ENCODE peak calls at places on chromosomes 3 and 15, in ten cellular contexts. C is PC-9, W is coronary artery, D is neural progenitor cell, Y is HCT116, G is transverse colon, X is stomach, Z is OCI-LY7, O is upper lobe of right lung, V is endodermal cell. A is an unnamed sample.

GRCh38 chr3:196712514-196713413 is 587 bp downstream of the PIGX start:
- DNase-seq in C (no peak), W (peak), D (peak), Y (no peak), G (peak), X (peak), Z (no peak), O (peak), V (peak), A (peak)

GRCh38 chr3:73401058-73401457 is 223.7 kb downstream of the PDZRN3 start:
- DNase-seq in C (no peak), W (no peak), D (no peak), Y (no peak), G (no peak), X (no peak), Z (no peak), O (no peak), V (no peak), A (no peak)

GRCh38 chr3:173930251-173930650 is 532.7 kb downstream of the NLGN1 start:
- DNase-seq in C (no peak), W (no peak), D (no peak), Y (no peak), G (no peak), X (no peak), Z (no peak), O (no peak), V (no peak), A (no peak)

GRCh38 chr3:55893045-55893664 is 406.0 kb upstream of the WNT5A start:
- DNase-seq in C (no peak), W (no peak), D (no peak), Y (no peak), G (no peak), X (no peak), Z (no peak), O (no peak), V (no peak), A (no peak)

GRCh38 chr15:40925863-40926658 is 3.1 kb upstream of the DLL4 start:
- DNase-seq in C (peak), W (no peak), D (peak), Y (no peak), G (peak), X (no peak), Z (no peak), O (no peak), V (peak), A (no peak)

GRCh38 chr15:58548308-58549012 is 116.7 kb downstream of the LIPC start:
- DNase-seq in C (no peak), W (no peak), D (no peak), Y (no peak), G (no peak), X (peak), Z (no peak), O (peak), V (peak), A (no peak)

GRCh38 chr3:45381168-45381852 is 7.1 kb upstream of the LARS2 start:
- DNase-seq in C (no peak), W (no peak), D (no peak), Y (no peak), G (peak), X (no peak), Z (no peak), O (no peak), V (no peak), A (no peak)

GRCh38 chr3:100966049-100966471 is 27.2 kb downstream of the ABI3BP start:
- DNase-seq in C (no peak), W (no peak), D (no peak), Y (no peak), G (no peak), X (no peak), Z (no peak), O (no peak), V (no peak), A (no peak)

GRCh38 chr3:194602580-194603300 is 30.5 kb downstream of the TMEM44 start:
- DNase-seq in C (no peak), W (no peak), D (no peak), Y (no peak), G (no peak), X (no peak), Z (no peak), O (no peak), V (no peak), A (no peak)

GRCh38 chr3:194592798-194593752 is 40.1 kb downstream of the TMEM44 start:
- DNase-seq in C (peak), W (no peak), D (no peak), Y (peak), G (no peak), X (peak), Z (peak), O (no peak), V (no peak), A (no peak)

GRCh38 chr3:194598771-194599557 is 34.3 kb downstream of the TMEM44 start:
- DNase-seq in C (no peak), W (no peak), D (no peak), Y (no peak), G (no peak), X (no peak), Z (no peak), O (no peak), V (no peak), A (no peak)

DNA sequence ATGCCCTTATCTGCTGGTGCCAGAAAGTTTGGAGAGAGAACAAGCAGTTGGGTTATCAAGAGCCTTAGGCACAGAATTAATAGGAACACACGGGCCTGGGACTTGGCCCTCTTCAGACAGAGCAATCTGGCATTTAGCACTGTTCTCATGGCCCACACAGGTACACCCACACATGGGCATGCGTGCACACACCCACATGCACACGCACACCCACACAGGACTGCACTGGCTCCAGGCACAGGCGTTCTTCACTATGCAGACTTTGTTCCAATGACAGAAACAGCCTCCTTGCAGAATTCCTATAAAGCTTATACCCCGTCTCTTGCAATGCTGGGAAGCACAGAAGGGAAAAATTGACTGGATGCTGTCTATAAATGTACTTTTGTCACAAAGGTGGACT is 36.3 kb downstream of the TMEM44 start:
- DNase-seq in C (no peak), W (no peak), D (no peak), Y (no peak), G (no peak), X (no peak), Z (no peak), O (no peak), V (no peak), A (no peak)
- H3K27ac ChIP-seq in C (no peak), W (no peak), D (no peak), Y (no peak), G (no peak), X (no peak), Z (no peak), O (no peak), V (no peak), A (no peak)

DNA sequence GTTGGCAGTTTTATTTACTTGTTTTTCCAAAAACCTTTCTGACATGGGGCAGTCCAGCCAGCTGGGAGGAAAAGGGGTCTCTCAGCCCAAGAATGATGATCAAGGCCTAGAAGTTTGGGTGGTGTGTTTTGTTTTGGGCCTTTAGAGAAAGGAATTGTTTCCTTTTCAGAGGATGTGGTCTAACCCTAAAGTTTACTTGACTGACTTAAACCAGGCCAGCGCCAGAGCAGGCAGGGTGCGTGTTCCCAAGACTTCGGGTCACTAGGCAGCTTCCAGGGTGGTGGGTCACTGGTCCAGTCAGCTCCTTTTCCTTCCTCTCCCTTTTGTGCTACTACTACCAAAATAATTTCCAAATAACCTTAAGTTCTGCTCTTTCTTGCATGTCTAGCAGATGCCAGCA is 4.9 kb downstream of the FLNB start:
- DNase-seq in C (no peak), W (no peak), D (no peak), Y (no peak), G (no peak), X (no peak), Z (no peak), O (no peak), V (no peak), A (no peak)
- H3K27ac ChIP-seq in C (no peak), W (peak), D (no peak), Y (no peak), G (peak), X (no peak), Z (no peak), O (no peak), V (no peak), A (no peak)

GRCh38 chr3:66404246-66404645 is 96.6 kb downstream of the LRIG1 start:
- DNase-seq in C (no peak), W (no peak), D (no peak), Y (no peak), G (no peak), X (no peak), Z (no peak), O (no peak), V (peak), A (no peak)

GRCh38 chr3:66405701-66406091 is 95.1 kb downstream of the LRIG1 start:
- DNase-seq in C (no peak), W (peak), D (no peak), Y (no peak), G (peak), X (no peak), Z (no peak), O (no peak), V (peak), A (peak)

GRCh38 chr3:66406186-66406585 is 94.6 kb downstream of the LRIG1 start:
- DNase-seq in C (no peak), W (peak), D (no peak), Y (no peak), G (no peak), X (no peak), Z (no peak), O (no peak), V (no peak), A (peak)

GRCh38 chr3:66403268-66403990 is 97.4 kb downstream of the LRIG1 start:
- DNase-seq in C (no peak), W (peak), D (no peak), Y (no peak), G (no peak), X (no peak), Z (no peak), O (no peak), V (peak), A (no peak)

GRCh38 chr3:66404903-66405700 is 95.7 kb downstream of the LRIG1 start:
- DNase-seq in C (no peak), W (peak), D (no peak), Y (no peak), G (no peak), X (no peak), Z (no peak), O (no peak), V (peak), A (no peak)
- H3K27ac ChIP-seq in C (no peak), W (peak), D (peak), Y (no peak), G (peak), X (no peak), Z (no peak), O (no peak), V (peak), A (peak)

GRCh38 chr3:38147434-38147833 is 9.0 kb downstream of the MYD88 start:
- DNase-seq in C (no peak), W (no peak), D (no peak), Y (no peak), G (no peak), X (no peak), Z (no peak), O (no peak), V (no peak), A (no peak)
- H3K27ac ChIP-seq in C (no peak), W (no peak), D (no peak), Y (no peak), G (no peak), X (no peak), Z (no peak), O (no peak), V (no peak), A (no peak)

GRCh38 chr15:66883322-66883911 is 181.4 kb downstream of the SMAD6 start:
- DNase-seq in C (peak), W (peak), D (peak), Y (peak), G (peak), X (peak), Z (no peak), O (peak), V (peak), A (peak)
- H3K27ac ChIP-seq in C (peak), W (peak), D (no peak), Y (peak), G (peak), X (peak), Z (no peak), O (no peak), V (peak), A (no peak)